ENCODE peak calls at places on chromosomes 12 and 14, in eight cellular contexts. N, J, S, I, G, T, L and D are unnamed samples.

GRCh38 chr14:85437143-85437542 is 92.8 kb upstream of the FLRT2 start:
- DNase-seq in N (no peak), J (no peak), S (no peak), I (no peak), G (no peak), T (peak), L (no peak), D (peak)

GRCh38 chr14:53957739-53958138 is 1.1 kb upstream of the BMP4 start:
- DNase-seq in N (no peak), J (no peak), S (peak), I (no peak), G (no peak), T (no peak), L (no peak), D (no peak)

GRCh38 chr14:76786556-76786955 is 25.3 kb downstream of the VASH1 start:
- DNase-seq in N (no peak), J (no peak), S (no peak), I (no peak), G (no peak), T (no peak), L (no peak), D (no peak)

GRCh38 chr14:35336171-35337073 is 44.2 kb downstream of the PSMA6 start:
- DNase-seq in N (no peak), J (no peak), S (no peak), I (peak), G (no peak), T (peak), L (no peak), D (peak)

GRCh38 chr12:13197526-13198141 is 1.1 kb downstream of the EMP1 start:
- DNase-seq in N (no peak), J (no peak), S (no peak), I (peak), G (no peak), T (no peak), L (no peak), D (no peak)

GRCh38 chr12:19074700-19075099 is 54.8 kb upstream of the PLEKHA5 start:
- DNase-seq in N (no peak), J (no peak), S (no peak), I (no peak), G (no peak), T (no peak), L (no peak), D (peak)

GRCh38 chr12:19880076-19880475 is 440.8 kb downstream of the AEBP2 start:
- DNase-seq in N (no peak), J (no peak), S (no peak), I (no peak), G (no peak), T (no peak), L (no peak), D (no peak)

GRCh38 chr14:92459479-92460421 is 53.8 kb upstream of the RIN3 start:
- DNase-seq in N (no peak), J (no peak), S (no peak), I (peak), G (no peak), T (no peak), L (no peak), D (no peak)

GRCh38 chr12:44155349-44155748 is 319.5 kb downstream of the TMEM117 start:
- DNase-seq in N (no peak), J (no peak), S (no peak), I (no peak), G (no peak), T (no peak), L (no peak), D (no peak)

GRCh38 chr12:123532808-123533649 is 490 bp downstream of the RILPL1 start:
- DNase-seq in N (no peak), J (no peak), S (no peak), I (peak), G (peak), T (peak), L (peak), D (peak)

GRCh38 chr12:93001407-93001806 is 72.3 kb upstream of the EEA1 start:
- DNase-seq in N (no peak), J (no peak), S (no peak), I (no peak), G (no peak), T (no peak), L (no peak), D (no peak)

GRCh38 chr12:795305-795704 is 42.9 kb downstream of the WNK1 start:
- DNase-seq in N (peak), J (no peak), S (no peak), I (no peak), G (no peak), T (peak), L (peak), D (no peak)

GRCh38 chr12:24795699-24796385 is 153.1 kb downstream of the BCAT1 start:
- DNase-seq in N (peak), J (no peak), S (peak), I (no peak), G (no peak), T (peak), L (no peak), D (no peak)

GRCh38 chr14:100535287-100536131 is 51.7 kb downstream of the BEGAIN start:
- DNase-seq in N (no peak), J (no peak), S (peak), I (peak), G (no peak), T (no peak), L (no peak), D (no peak)

GRCh38 chr12:22518067-22518719 is 26.1 kb downstream of the C2CD5 start:
- DNase-seq in N (no peak), J (peak), S (no peak), I (no peak), G (no peak), T (peak), L (no peak), D (peak)

GRCh38 chr12:12265571-12266388 is 1.1 kb downstream of the LRP6 start:
- DNase-seq in N (no peak), J (no peak), S (peak), I (no peak), G (peak), T (peak), L (no peak), D (peak)

GRCh38 chr12:1013618-1014489 is 22.8 kb downstream of the ERC1 start:
- DNase-seq in N (no peak), J (no peak), S (no peak), I (no peak), G (no peak), T (peak), L (no peak), D (peak)

GRCh38 chr14:100388137-100389050 is 65.3 kb downstream of the SLC25A47 start:
- DNase-seq in N (no peak), J (no peak), S (no peak), I (no peak), G (no peak), T (no peak), L (no peak), D (peak)

GRCh38 chr14:96039633-96040311 is 610 bp downstream of the C14orf132 start:
- DNase-seq in N (no peak), J (peak), S (peak), I (peak), G (peak), T (no peak), L (no peak), D (no peak)

GRCh38 chr12:49798248-49798647 is 30.0 kb downstream of the NCKAP5L start:
- DNase-seq in N (no peak), J (no peak), S (no peak), I (no peak), G (no peak), T (no peak), L (no peak), D (no peak)

GRCh38 chr12:6943387-6943718 is 263 bp upstream of the RNU7-1 start:
- DNase-seq in N (peak), J (peak), S (peak), I (no peak), G (peak), T (peak), L (peak), D (peak)

GRCh38 chr12:28024231-28024995 is 51.9 kb upstream of the PTHLH start:
- DNase-seq in N (no peak), J (no peak), S (no peak), I (no peak), G (no peak), T (peak), L (no peak), D (peak)

GRCh38 chr12:41436076-41436475 is 248.0 kb downstream of the PDZRN4 start:
- DNase-seq in N (no peak), J (no peak), S (no peak), I (no peak), G (no peak), T (no peak), L (no peak), D (no peak)